ENCODE peak calls at places on chromosomes 6 and 20, in six cellular contexts. One of them, this sample, is unnamed.

GRCh38 chr20:4740774-4741431 is 19.2 kb downstream of the PRND start:
- DNase-seq in CD8-positive, alpha-beta T cell: peak; percentile 42
- DNase-seq in lower leg skin: no peak
- DNase-seq in adrenal gland: peak; percentile 49
- DNase-seq in activated CD4-positive, alpha-beta T cell treated with anti-CD3 and anti-CD28 coated beads, Interleukin-2, amount 50 U/mL, for 24 hours: peak; percentile 42
- DNase-seq in SK-MEL-5: peak; percentile 78
- DNase-seq in this sample: peak; percentile 31

GRCh38 chr6:156719395-156719719 is 57.8 kb upstream of the ARID1B start:
- DNase-seq in CD8-positive, alpha-beta T cell: no peak
- DNase-seq in lower leg skin: peak; percentile 28
- DNase-seq in adrenal gland: peak; percentile 16
- DNase-seq in activated CD4-positive, alpha-beta T cell treated with anti-CD3 and anti-CD28 coated beads, Interleukin-2, amount 50 U/mL, for 24 hours: no peak
- DNase-seq in SK-MEL-5: no peak
- DNase-seq in this sample: no peak

GRCh38 chr20:59030911-59031310 is 1.2 kb downstream of the ATP5F1E start:
- DNase-seq in CD8-positive, alpha-beta T cell: no peak
- DNase-seq in lower leg skin: no peak
- DNase-seq in adrenal gland: no peak
- DNase-seq in activated CD4-positive, alpha-beta T cell treated with anti-CD3 and anti-CD28 coated beads, Interleukin-2, amount 50 U/mL, for 24 hours: no peak
- DNase-seq in SK-MEL-5: no peak
- DNase-seq in this sample: no peak

GRCh38 chr6:31247813-31248212 is 24.1 kb downstream of the HLA-C start:
- DNase-seq in CD8-positive, alpha-beta T cell: no peak
- DNase-seq in lower leg skin: no peak
- DNase-seq in adrenal gland: no peak
- DNase-seq in activated CD4-positive, alpha-beta T cell treated with anti-CD3 and anti-CD28 coated beads, Interleukin-2, amount 50 U/mL, for 24 hours: no peak
- DNase-seq in SK-MEL-5: no peak
- DNase-seq in this sample: no peak

GRCh38 chr20:63350597-63351379 is 10.4 kb downstream of the CHRNA4 start:
- DNase-seq in CD8-positive, alpha-beta T cell: no peak
- DNase-seq in lower leg skin: no peak
- DNase-seq in adrenal gland: no peak
- DNase-seq in activated CD4-positive, alpha-beta T cell treated with anti-CD3 and anti-CD28 coated beads, Interleukin-2, amount 50 U/mL, for 24 hours: no peak
- DNase-seq in SK-MEL-5: no peak
- DNase-seq in this sample: no peak

GRCh38 chr6:40000964-40001515 is 66.8 kb upstream of the MOCS1 start:
- DNase-seq in CD8-positive, alpha-beta T cell: no peak
- DNase-seq in lower leg skin: no peak
- DNase-seq in adrenal gland: no peak
- DNase-seq in activated CD4-positive, alpha-beta T cell treated with anti-CD3 and anti-CD28 coated beads, Interleukin-2, amount 50 U/mL, for 24 hours: no peak
- DNase-seq in SK-MEL-5: no peak
- DNase-seq in this sample: no peak

GRCh38 chr6:4943716-4944115 is 60.1 kb downstream of the RPP40 start:
- DNase-seq in CD8-positive, alpha-beta T cell: no peak
- DNase-seq in lower leg skin: no peak
- DNase-seq in adrenal gland: no peak
- DNase-seq in activated CD4-positive, alpha-beta T cell treated with anti-CD3 and anti-CD28 coated beads, Interleukin-2, amount 50 U/mL, for 24 hours: no peak
- DNase-seq in SK-MEL-5: no peak
- DNase-seq in this sample: no peak

GRCh38 chr6:4316867-4317400 is 181.6 kb upstream of the ECI2 start:
- DNase-seq in CD8-positive, alpha-beta T cell: no peak
- DNase-seq in lower leg skin: peak; percentile 78
- DNase-seq in adrenal gland: peak; percentile 43
- DNase-seq in activated CD4-positive, alpha-beta T cell treated with anti-CD3 and anti-CD28 coated beads, Interleukin-2, amount 50 U/mL, for 24 hours: no peak
- DNase-seq in SK-MEL-5: peak; percentile 65
- DNase-seq in this sample: no peak

GRCh38 chr20:18628330-18628941 is 40.6 kb downstream of the DTD1 start:
- DNase-seq in CD8-positive, alpha-beta T cell: no peak
- DNase-seq in lower leg skin: no peak
- DNase-seq in adrenal gland: peak; percentile 23
- DNase-seq in activated CD4-positive, alpha-beta T cell treated with anti-CD3 and anti-CD28 coated beads, Interleukin-2, amount 50 U/mL, for 24 hours: no peak
- DNase-seq in SK-MEL-5: peak; percentile 10
- DNase-seq in this sample: no peak

GRCh38 chr6:161188547-161189465 is 85.1 kb downstream of the AGPAT4 start:
- DNase-seq in CD8-positive, alpha-beta T cell: no peak
- DNase-seq in lower leg skin: no peak
- DNase-seq in adrenal gland: no peak
- DNase-seq in activated CD4-positive, alpha-beta T cell treated with anti-CD3 and anti-CD28 coated beads, Interleukin-2, amount 50 U/mL, for 24 hours: no peak
- DNase-seq in SK-MEL-5: no peak
- DNase-seq in this sample: no peak

GRCh38 chr6:27053738-27054137 is 193.8 kb upstream of the PRSS16 start:
- DNase-seq in CD8-positive, alpha-beta T cell: no peak
- DNase-seq in lower leg skin: no peak
- DNase-seq in adrenal gland: no peak
- DNase-seq in activated CD4-positive, alpha-beta T cell treated with anti-CD3 and anti-CD28 coated beads, Interleukin-2, amount 50 U/mL, for 24 hours: no peak
- DNase-seq in SK-MEL-5: no peak
- DNase-seq in this sample: no peak

GRCh38 chr6:113361014-113361645 is 496.0 kb upstream of the MARCKS start:
- DNase-seq in CD8-positive, alpha-beta T cell: no peak
- DNase-seq in lower leg skin: no peak
- DNase-seq in adrenal gland: no peak
- DNase-seq in activated CD4-positive, alpha-beta T cell treated with anti-CD3 and anti-CD28 coated beads, Interleukin-2, amount 50 U/mL, for 24 hours: no peak
- DNase-seq in SK-MEL-5: peak; percentile 71
- DNase-seq in this sample: no peak

GRCh38 chr6:72748759-72749158 is 126.9 kb downstream of the KCNQ5 start:
- DNase-seq in CD8-positive, alpha-beta T cell: no peak
- DNase-seq in lower leg skin: no peak
- DNase-seq in adrenal gland: no peak
- DNase-seq in activated CD4-positive, alpha-beta T cell treated with anti-CD3 and anti-CD28 coated beads, Interleukin-2, amount 50 U/mL, for 24 hours: no peak
- DNase-seq in SK-MEL-5: peak; percentile 80
- DNase-seq in this sample: no peak

GRCh38 chr20:33791959-33792597 is 19.1 kb upstream of the CHMP4B start:
- DNase-seq in CD8-positive, alpha-beta T cell: peak; percentile 19
- DNase-seq in lower leg skin: no peak
- DNase-seq in adrenal gland: no peak
- DNase-seq in activated CD4-positive, alpha-beta T cell treated with anti-CD3 and anti-CD28 coated beads, Interleukin-2, amount 50 U/mL, for 24 hours: peak; percentile 18
- DNase-seq in SK-MEL-5: peak; percentile 62
- DNase-seq in this sample: peak; percentile 33